ENCODE peak calls at places on chromosomes 11 and 22, in ten cellular contexts. R is K562, O is MM.1S, M is GM23248, W is fibroblast of lung, H is neural progenitor cell, E is DND-41, J is colonic mucosa, U is mesendoderm, Z is mesenchymal stem cell. G is an unnamed sample.
A peak's percentile ranks its signal among the peaks of the same experiment; 100 is the strongest.

GRCh38 chr11:80024119-80024518 is 583.3 kb upstream of the TENM4 start:
- DNase-seq in R (no peak), O (no peak), M (no peak), W (no peak), H (no peak), E (no peak), J (no peak), U (peak; percentile 86), Z (no peak), G (no peak)

GRCh38 chr11:119298726-119299125 is 18.2 kb downstream of the MCAM start:
- DNase-seq in R (no peak), O (no peak), M (no peak), W (peak; percentile 36), H (no peak), E (no peak), J (no peak), U (no peak), Z (no peak), G (no peak)

GRCh38 chr11:114040706-114041211 is 18.8 kb upstream of the ZBTB16 start:
- DNase-seq in R (no peak), O (no peak), M (peak; percentile 65), W (peak; percentile 3), H (no peak), E (no peak), J (peak; percentile 75), U (no peak), Z (peak; percentile 90), G (peak; percentile 51)

GRCh38 chr11:46718155-46719019 is 626 bp upstream of the F2 start:
- DNase-seq in R (no peak), O (no peak), M (no peak), W (no peak), H (no peak), E (no peak), J (peak; percentile 73), U (peak; percentile 57), Z (peak; percentile 12), G (no peak)

GRCh38 chr22:25025586-25025985 is 73.1 kb downstream of the KIAA1671 start:
- DNase-seq in R (no peak), O (no peak), M (no peak), W (no peak), H (no peak), E (no peak), J (no peak), U (no peak), Z (peak; percentile 45), G (no peak)

GRCh38 chr11:114891911-114892310 is 213.6 kb downstream of the NXPE2 start:
- DNase-seq in R (no peak), O (no peak), M (no peak), W (no peak), H (no peak), E (no peak), J (no peak), U (no peak), Z (no peak), G (no peak)

GRCh38 chr22:31127181-31127772 is 4.5 kb downstream of the INPP5J start:
- DNase-seq in R (peak; percentile 45), O (no peak), M (peak; percentile 13), W (no peak), H (no peak), E (no peak), J (no peak), U (peak; percentile 83), Z (no peak), G (no peak)

GRCh38 chr11:44886765-44887164 is 63.9 kb downstream of the TP53I11 start:
- DNase-seq in R (no peak), O (no peak), M (peak; percentile 90), W (peak; percentile 84), H (no peak), E (no peak), J (no peak), U (no peak), Z (peak; percentile 78), G (peak; percentile 62)

GRCh38 chr22:30371981-30372380 is 15.2 kb downstream of the CCDC157 start:
- DNase-seq in R (no peak), O (no peak), M (no peak), W (no peak), H (no peak), E (no peak), J (no peak), U (no peak), Z (no peak), G (no peak)

GRCh38 chr11:123841189-123841588 is 35.0 kb upstream of the OR6M1 start:
- DNase-seq in R (no peak), O (no peak), M (peak; percentile 11), W (no peak), H (no peak), E (no peak), J (no peak), U (no peak), Z (no peak), G (no peak)

GRCh38 chr11:33598426-33599069 is 102.1 kb downstream of the C11orf91 start:
- DNase-seq in R (no peak), O (no peak), M (no peak), W (no peak), H (peak; percentile 67), E (no peak), J (no peak), U (peak; percentile 53), Z (no peak), G (no peak)

DNA sequence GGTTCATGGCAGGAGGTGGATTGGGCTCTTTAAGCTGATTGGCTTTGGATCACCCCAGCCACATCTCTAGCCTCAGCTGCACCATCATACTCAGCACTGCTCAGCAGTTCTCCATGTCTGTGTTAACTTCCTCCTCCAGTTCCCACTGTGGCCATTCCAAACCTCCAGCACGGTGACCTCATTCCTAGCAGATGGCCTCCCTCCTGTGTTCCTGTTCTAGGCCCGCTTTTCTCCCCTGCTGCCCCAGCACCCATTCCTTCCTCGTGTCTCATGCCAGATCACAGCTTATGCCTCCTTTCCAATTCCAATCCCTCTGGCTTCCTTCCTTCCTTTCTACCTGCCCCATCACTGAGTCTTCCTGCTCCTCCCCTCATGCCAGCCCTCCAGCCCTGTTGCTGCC is 96.1 kb downstream of the MICAL2 start:
- DNase-seq in R (no peak), O (no peak), M (peak; percentile 22), W (peak; percentile 41), H (no peak), E (no peak), J (no peak), U (no peak), Z (peak; percentile 39), G (no peak)
- H3K9ac ChIP-seq in R (no peak overlapping the region), O (no peak overlapping the region), M (no peak overlapping the region), W (no peak overlapping the region), H (no peak overlapping the region), E (no peak overlapping the region), J (no peak overlapping the region), U (no peak overlapping the region), Z (no peak overlapping the region), G (no peak overlapping the region)

DNA sequence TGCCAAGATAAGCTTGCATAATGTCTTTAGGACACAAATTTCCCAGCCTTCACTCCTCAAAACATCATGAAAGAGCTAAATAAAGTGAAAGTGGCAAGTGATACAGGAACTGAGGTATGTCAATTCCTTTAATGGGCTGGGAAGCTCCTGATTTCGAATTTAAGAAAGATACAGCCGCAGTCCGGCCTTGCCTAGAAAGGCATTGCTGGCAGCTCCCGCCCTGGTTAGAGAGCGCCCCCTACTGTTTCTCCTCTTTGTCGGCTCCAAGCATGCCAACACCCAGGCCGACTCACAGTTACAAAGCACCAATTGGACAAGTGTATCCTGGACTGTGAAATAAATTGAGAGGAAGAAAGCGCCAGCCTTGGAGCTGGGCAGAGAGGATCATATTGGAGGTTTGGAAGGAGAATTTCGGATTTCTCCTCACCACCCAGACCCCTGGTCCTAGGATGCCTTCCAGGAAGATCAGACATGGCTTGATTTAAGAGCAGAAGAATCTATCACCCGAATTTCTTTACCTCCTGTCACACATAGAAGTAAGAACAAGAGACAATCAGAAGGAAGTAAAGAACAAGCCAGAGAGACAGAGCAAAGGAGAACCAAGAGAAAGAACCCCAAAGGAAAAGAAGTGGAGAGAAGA is 84.0 kb downstream of the FAM76B start:
- DNase-seq in R (peak; percentile 90), O (peak; percentile 78), M (peak; percentile 92), W (peak; percentile 80), H (peak; percentile 92), E (peak; percentile 57), J (peak; percentile 91), U (peak; percentile 83), Z (peak; percentile 81), G (peak; percentile 97)
- H3K4me3 ChIP-seq in R (no peak overlapping the region), O (no peak overlapping the region), M (no peak overlapping the region), W (no peak overlapping the region), H (no peak overlapping the region), E (no peak overlapping the region), J (no peak overlapping the region), U (no peak overlapping the region), Z (no peak overlapping the region), G (no peak overlapping the region)

GRCh38 chr11:63444181-63444580 is 46.8 kb downstream of the PLAAT5 start:
- DNase-seq in R (no peak), O (no peak), M (no peak), W (no peak), H (no peak), E (no peak), J (no peak), U (no peak), Z (no peak), G (no peak)

GRCh38 chr11:63443714-63444113 is 47.3 kb downstream of the PLAAT5 start:
- DNase-seq in R (no peak), O (no peak), M (no peak), W (no peak), H (no peak), E (no peak), J (no peak), U (no peak), Z (no peak), G (no peak)

GRCh38 chr11:63445720-63446119 is 45.2 kb downstream of the PLAAT5 start:
- DNase-seq in R (no peak), O (no peak), M (peak; percentile 67), W (peak; percentile 55), H (no peak), E (no peak), J (no peak), U (no peak), Z (no peak), G (no peak)

GRCh38 chr11:63448646-63449045 is 42.3 kb downstream of the PLAAT5 start:
- DNase-seq in R (no peak), O (no peak), M (no peak), W (no peak), H (no peak), E (no peak), J (no peak), U (peak; percentile 18), Z (no peak), G (no peak)
- H3K4me1 ChIP-seq in R (no peaks in the 10 kb centered on the region), O (peaks cover 4% of the 10 kb centered on the region), M (no peaks in the 10 kb centered on the region), W (no peaks in the 10 kb centered on the region), H (no peaks in the 10 kb centered on the region), E (no peaks in the 10 kb centered on the region), J (no peaks in the 10 kb centered on the region), U (peaks cover 2% of the 10 kb centered on the region), Z (peaks cover 2% of the 10 kb centered on the region), G (peaks cover 6% of the 10 kb centered on the region)

GRCh38 chr11:66115638-66116410 is 45.8 kb downstream of the PACS1 start:
- DNase-seq in R (no peak), O (peak; percentile 71), M (no peak), W (peak; percentile 72), H (peak; percentile 31), E (no peak), J (no peak), U (no peak), Z (peak; percentile 29), G (no peak)
- H3K9ac ChIP-seq in R (no peak overlapping the region), O (no peak overlapping the region), M (no peak overlapping the region), W (no peak overlapping the region), H (no peak overlapping the region), E (no peak overlapping the region), J (no peak overlapping the region), U (no peak overlapping the region), Z (no peak overlapping the region), G (no peak overlapping the region)

G was measured in adipocyte.